ENCODE peak calls at places on chromosomes 16 and 17, in five cellular contexts. One of them, this sample, is unnamed.

GRCh38 chr16:77306050-77306616 is 106.9 kb downstream of the SYCE1L start:
- DNase-seq in mesenchymal stem cell: no peak
- DNase-seq in trophoblast cell: no peak
- DNase-seq in H1: no peak
- DNase-seq in neuronal stem cell: no peak
- DNase-seq in this sample: no peak

GRCh38 chr17:59491353-59492090 is 73.9 kb upstream of the DHX40 start:
- DNase-seq in H1: no peak
- DNase-seq in trophoblast cell: peak
- DNase-seq in neuronal stem cell: no peak
- DNase-seq in mesenchymal stem cell: no peak
- DNase-seq in this sample: no peak

GRCh38 chr16:84689126-84689525 is 10.7 kb upstream of the USP10 start:
- DNase-seq in neuronal stem cell: no peak
- DNase-seq in trophoblast cell: peak
- DNase-seq in H1: no peak
- DNase-seq in mesenchymal stem cell: peak
- DNase-seq in this sample: no peak

GRCh38 chr17:78684026-78684425 is 98.0 kb downstream of the CYTH1 start:
- DNase-seq in mesenchymal stem cell: no peak
- DNase-seq in neuronal stem cell: no peak
- DNase-seq in trophoblast cell: no peak
- DNase-seq in H1: no peak
- DNase-seq in this sample: peak

GRCh38 chr16:48384305-48384981 is 770 bp downstream of the SIAH1 start:
- DNase-seq in mesenchymal stem cell: peak
- DNase-seq in H1: no peak
- DNase-seq in neuronal stem cell: peak
- DNase-seq in trophoblast cell: peak
- DNase-seq in this sample: peak

GRCh38 chr16:23905027-23905426 is 69.2 kb downstream of the PRKCB start:
- DNase-seq in mesenchymal stem cell: peak
- DNase-seq in neuronal stem cell: peak
- DNase-seq in H1: peak
- DNase-seq in trophoblast cell: peak
- DNase-seq in this sample: peak

GRCh38 chr16:27326738-27327585 is 13.2 kb downstream of the IL4R start:
- DNase-seq in trophoblast cell: peak
- DNase-seq in H1: peak
- DNase-seq in neuronal stem cell: no peak
- DNase-seq in mesenchymal stem cell: peak
- DNase-seq in this sample: peak

GRCh38 chr16:81532491-81533174 is 88.0 kb downstream of the CMIP start:
- DNase-seq in trophoblast cell: no peak
- DNase-seq in neuronal stem cell: no peak
- DNase-seq in mesenchymal stem cell: no peak
- DNase-seq in H1: no peak
- DNase-seq in this sample: no peak

GRCh38 chr16:2919511-2920255 is 8.0 kb downstream of the FLYWCH1 start:
- DNase-seq in H1: no peak
- DNase-seq in neuronal stem cell: peak
- DNase-seq in mesenchymal stem cell: peak
- DNase-seq in trophoblast cell: peak
- DNase-seq in this sample: peak

GRCh38 chr17:10447035-10447931 is 22.1 kb downstream of the MYH4 start:
- DNase-seq in neuronal stem cell: no peak
- DNase-seq in H1: no peak
- DNase-seq in mesenchymal stem cell: no peak
- DNase-seq in trophoblast cell: no peak
- DNase-seq in this sample: no peak

GRCh38 chr16:88289549-88290344 is 93.0 kb upstream of the ZNF469 start:
- DNase-seq in neuronal stem cell: no peak
- DNase-seq in mesenchymal stem cell: peak
- DNase-seq in trophoblast cell: no peak
- DNase-seq in H1: no peak
- DNase-seq in this sample: no peak

GRCh38 chr17:49486012-49486641 is 9.0 kb upstream of the NGFR start:
- DNase-seq in neuronal stem cell: peak
- DNase-seq in mesenchymal stem cell: no peak
- DNase-seq in trophoblast cell: no peak
- DNase-seq in H1: peak
- DNase-seq in this sample: peak

GRCh38 chr16:48810803-48811453 is 200.9 kb upstream of the N4BP1 start:
- DNase-seq in neuronal stem cell: no peak
- DNase-seq in mesenchymal stem cell: no peak
- DNase-seq in trophoblast cell: no peak
- DNase-seq in H1: no peak
- DNase-seq in this sample: peak

GRCh38 chr16:28609631-28610594 is at the start of gene SULT1A1:
- DNase-seq in trophoblast cell: peak
- DNase-seq in mesenchymal stem cell: no peak
- DNase-seq in neuronal stem cell: no peak
- DNase-seq in H1: no peak
- DNase-seq in this sample: peak

GRCh38 chr17:77693301-77693700 is 265.2 kb upstream of the TNRC6C start:
- DNase-seq in H1: no peak
- DNase-seq in neuronal stem cell: no peak
- DNase-seq in mesenchymal stem cell: no peak
- DNase-seq in trophoblast cell: no peak
- DNase-seq in this sample: peak

GRCh38 chr16:67327774-67328173 is 1.2 kb downstream of the LRRC36 start:
- DNase-seq in trophoblast cell: no peak
- DNase-seq in mesenchymal stem cell: no peak
- DNase-seq in neuronal stem cell: no peak
- DNase-seq in H1: no peak
- DNase-seq in this sample: no peak

GRCh38 chr16:72989203-72989991 is 58.5 kb downstream of the ZFHX3 start:
- DNase-seq in mesenchymal stem cell: peak
- DNase-seq in trophoblast cell: peak
- DNase-seq in H1: no peak
- DNase-seq in neuronal stem cell: no peak
- DNase-seq in this sample: no peak

GRCh38 chr17:6477831-6478383 is 33.7 kb downstream of the PIMREG start:
- DNase-seq in H1: no peak
- DNase-seq in mesenchymal stem cell: no peak
- DNase-seq in neuronal stem cell: no peak
- DNase-seq in trophoblast cell: no peak
- DNase-seq in this sample: no peak

GRCh38 chr17:13931752-13932477 is 137.4 kb upstream of the COX10 start:
- DNase-seq in neuronal stem cell: no peak
- DNase-seq in mesenchymal stem cell: peak
- DNase-seq in trophoblast cell: peak
- DNase-seq in H1: no peak
- DNase-seq in this sample: no peak

GRCh38 chr16:27364493-27365141 is 37.4 kb upstream of the IL21R start:
- DNase-seq in H1: no peak
- DNase-seq in trophoblast cell: peak
- DNase-seq in neuronal stem cell: no peak
- DNase-seq in mesenchymal stem cell: no peak
- DNase-seq in this sample: no peak

GRCh38 chr17:17900615-17901520 is 64.1 kb upstream of the SREBF1 start:
- DNase-seq in neuronal stem cell: no peak
- DNase-seq in mesenchymal stem cell: peak
- DNase-seq in trophoblast cell: peak
- DNase-seq in H1: no peak
- DNase-seq in this sample: no peak

GRCh38 chr17:81713556-81714411 is 1.7 kb downstream of the SLC25A10 start:
- DNase-seq in H1: no peak
- DNase-seq in mesenchymal stem cell: no peak
- DNase-seq in trophoblast cell: peak
- DNase-seq in neuronal stem cell: no peak
- DNase-seq in this sample: no peak

GRCh38 chr16:84838383-84838948 is 18.7 kb downstream of the CRISPLD2 start:
- DNase-seq in H1: no peak
- DNase-seq in trophoblast cell: no peak
- DNase-seq in mesenchymal stem cell: no peak
- DNase-seq in neuronal stem cell: no peak
- DNase-seq in this sample: no peak

GRCh38 chr17:75645889-75646625 is 12.8 kb downstream of the SMIM5 start:
- DNase-seq in H1: no peak
- DNase-seq in mesenchymal stem cell: no peak
- DNase-seq in trophoblast cell: peak
- DNase-seq in neuronal stem cell: no peak
- DNase-seq in this sample: peak

GRCh38 chr17:63019138-63019873 is 53.3 kb downstream of the TANC2 start:
- DNase-seq in neuronal stem cell: no peak
- DNase-seq in H1: no peak
- DNase-seq in mesenchymal stem cell: no peak
- DNase-seq in trophoblast cell: peak
- DNase-seq in this sample: no peak

GRCh38 chr17:37068266-37068665 is 119.5 kb downstream of the AATF start:
- DNase-seq in mesenchymal stem cell: no peak
- DNase-seq in trophoblast cell: no peak
- DNase-seq in neuronal stem cell: no peak
- DNase-seq in H1: no peak
- DNase-seq in this sample: no peak

GRCh38 chr17:48335858-48336500 is 94.0 kb downstream of the SKAP1 start:
- DNase-seq in H1: no peak
- DNase-seq in neuronal stem cell: peak
- DNase-seq in mesenchymal stem cell: peak
- DNase-seq in trophoblast cell: peak
- DNase-seq in this sample: no peak

GRCh38 chr17:41449008-41449407 is 8.2 kb upstream of the KRT38 start:
- DNase-seq in trophoblast cell: no peak
- DNase-seq in mesenchymal stem cell: no peak
- DNase-seq in H1: no peak
- DNase-seq in neuronal stem cell: no peak
- DNase-seq in this sample: no peak

GRCh38 chr16:81624718-81625543 is 154.2 kb upstream of the PLCG2 start:
- DNase-seq in neuronal stem cell: no peak
- DNase-seq in mesenchymal stem cell: no peak
- DNase-seq in H1: no peak
- DNase-seq in trophoblast cell: no peak
- DNase-seq in this sample: no peak

GRCh38 chr16:66898207-66898606 is 17.9 kb downstream of the PDP2 start:
- DNase-seq in neuronal stem cell: no peak
- DNase-seq in mesenchymal stem cell: peak
- DNase-seq in trophoblast cell: no peak
- DNase-seq in H1: no peak
- DNase-seq in this sample: no peak

GRCh38 chr17:72558971-72559476 is 438.2 kb downstream of the SOX9 start:
- DNase-seq in mesenchymal stem cell: no peak
- DNase-seq in neuronal stem cell: no peak
- DNase-seq in trophoblast cell: no peak
- DNase-seq in H1: no peak
- DNase-seq in this sample: no peak

GRCh38 chr17:46264456-46265198 is 30.3 kb upstream of the LRRC37A start:
- DNase-seq in neuronal stem cell: no peak
- DNase-seq in trophoblast cell: peak
- DNase-seq in H1: no peak
- DNase-seq in mesenchymal stem cell: peak
- DNase-seq in this sample: peak
- H3K4me2 ChIP-seq in neuronal stem cell: no peak
- H3K4me2 ChIP-seq in trophoblast cell: peak
- H3K4me2 ChIP-seq in H1: no peak
- H3K4me2 ChIP-seq in mesenchymal stem cell: peak
- H3K4me2 ChIP-seq in this sample: no peak

DNA sequence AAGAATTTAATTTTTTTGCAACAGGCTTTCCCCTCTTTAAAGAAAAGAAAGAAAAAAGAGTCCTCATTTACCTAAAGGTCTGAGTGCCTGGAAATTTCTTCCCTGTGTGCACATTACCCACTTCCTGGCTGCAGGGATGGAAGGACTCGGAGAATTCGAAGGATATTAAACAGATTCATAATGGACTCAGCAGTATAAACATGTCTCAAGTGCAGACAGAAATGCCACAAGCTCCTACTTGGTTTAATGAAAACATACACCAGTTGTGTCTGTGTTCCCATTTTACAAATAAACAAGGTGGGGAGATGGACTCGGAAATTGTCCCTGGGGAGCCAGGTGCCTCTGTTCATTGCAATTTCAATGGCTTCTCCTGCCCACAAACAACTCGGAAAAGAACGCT is 47.2 kb downstream of the MEOX1 start:
- DNase-seq in neuronal stem cell: no peak
- DNase-seq in H1: no peak
- DNase-seq in trophoblast cell: no peak
- DNase-seq in mesenchymal stem cell: no peak
- DNase-seq in this sample: no peak
- H2BK12ac ChIP-seq in neuronal stem cell: no peak
- H2BK12ac ChIP-seq in H1: no peak
- H2BK12ac ChIP-seq in trophoblast cell: no peak
- H2BK12ac ChIP-seq in mesenchymal stem cell: no peak
- H2BK12ac ChIP-seq in this sample: no peak

GRCh38 chr17:12821376-12821940 is 32.2 kb downstream of the ARHGAP44 start:
- DNase-seq in H1: no peak
- DNase-seq in trophoblast cell: peak
- DNase-seq in neuronal stem cell: no peak
- DNase-seq in mesenchymal stem cell: no peak
- DNase-seq in this sample: no peak
- H3K4me2 ChIP-seq in H1: no peak
- H3K4me2 ChIP-seq in trophoblast cell: no peak
- H3K4me2 ChIP-seq in neuronal stem cell: no peak
- H3K4me2 ChIP-seq in mesenchymal stem cell: no peak
- H3K4me2 ChIP-seq in this sample: no peak

DNA sequence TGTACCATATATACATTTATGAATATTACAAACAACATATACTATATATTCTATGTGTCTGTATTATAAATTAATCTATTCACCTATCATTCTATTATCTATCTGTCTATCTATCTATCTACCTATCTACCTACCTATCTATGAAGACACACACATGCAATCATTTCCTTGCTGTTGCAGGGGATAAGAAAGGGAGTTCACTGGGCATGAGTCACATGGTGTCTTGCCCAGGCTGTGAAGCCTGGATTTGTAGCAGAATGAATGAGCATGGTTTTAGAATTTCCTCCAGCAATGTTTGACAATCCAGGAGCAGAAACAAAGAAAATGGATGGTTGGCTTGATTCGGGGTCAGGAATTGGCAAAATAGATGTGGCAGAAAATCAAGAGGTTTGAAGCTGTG is 23.2 kb upstream of the FAM20A start:
- DNase-seq in trophoblast cell: peak
- DNase-seq in H1: no peak
- DNase-seq in mesenchymal stem cell: no peak
- DNase-seq in neuronal stem cell: no peak
- DNase-seq in this sample: no peak
- H2BK12ac ChIP-seq in trophoblast cell: no peak
- H2BK12ac ChIP-seq in H1: no peak
- H2BK12ac ChIP-seq in mesenchymal stem cell: no peak
- H2BK12ac ChIP-seq in neuronal stem cell: no peak
- H2BK12ac ChIP-seq in this sample: no peak

GRCh38 chr17:1718362-1719165 is 5.9 kb upstream of the WDR81 start:
- DNase-seq in trophoblast cell: peak
- DNase-seq in H1: no peak
- DNase-seq in mesenchymal stem cell: no peak
- DNase-seq in neuronal stem cell: no peak
- DNase-seq in this sample: peak
- H3K4me2 ChIP-seq in trophoblast cell: no peak
- H3K4me2 ChIP-seq in H1: peak
- H3K4me2 ChIP-seq in mesenchymal stem cell: no peak
- H3K4me2 ChIP-seq in neuronal stem cell: no peak
- H3K4me2 ChIP-seq in this sample: no peak

GRCh38 chr17:9368631-9369030 is 207.0 kb downstream of the STX8 start:
- DNase-seq in H1: no peak
- DNase-seq in neuronal stem cell: no peak
- DNase-seq in mesenchymal stem cell: no peak
- DNase-seq in trophoblast cell: no peak
- DNase-seq in this sample: no peak
- H2BK12ac ChIP-seq in H1: no peak
- H2BK12ac ChIP-seq in neuronal stem cell: no peak
- H2BK12ac ChIP-seq in mesenchymal stem cell: no peak
- H2BK12ac ChIP-seq in trophoblast cell: no peak
- H2BK12ac ChIP-seq in this sample: no peak

This sample was measured in H9.